ENCODE peak calls at places on chromosomes 3 and 15, in nine cellular contexts. D, S, Y, U, E, Z, V, R and F are unnamed samples.
A peak's percentile ranks its signal among the peaks of the same experiment; 100 is the strongest.

GRCh38 chr3:10602769-10603768 is 97.7 kb upstream of the ATP2B2 start:
- DNase-seq in D (no peak), S (no peak), Y (no peak), U (no peak), E (no peak), Z (no peak), V (no peak), R (no peak), F (no peak)

GRCh38 chr3:150787741-150788370 is 24.9 kb upstream of the SIAH2 start:
- DNase-seq in D (peak; percentile 69), S (peak; percentile 88), Y (peak; percentile 81), U (peak; percentile 85), E (peak; percentile 93), Z (no peak), V (peak; percentile 73), R (peak; percentile 93), F (peak; percentile 86)

GRCh38 chr3:161682715-161683114 is 186.1 kb downstream of the OTOL1 start:
- DNase-seq in D (no peak), S (no peak), Y (no peak), U (no peak), E (no peak), Z (no peak), V (no peak), R (no peak), F (no peak)

GRCh38 chr3:40120816-40121215 is 188.7 kb upstream of the EIF1B start:
- DNase-seq in D (no peak), S (no peak), Y (no peak), U (no peak), E (no peak), Z (no peak), V (no peak), R (no peak), F (peak; percentile 56)

GRCh38 chr15:63994073-63994600 is 52.1 kb downstream of the DAPK2 start:
- DNase-seq in D (no peak), S (no peak), Y (no peak), U (no peak), E (no peak), Z (no peak), V (no peak), R (no peak), F (no peak)

GRCh38 chr3:30472090-30472489 is 134.3 kb upstream of the TGFBR2 start:
- DNase-seq in D (no peak), S (no peak), Y (no peak), U (no peak), E (no peak), Z (no peak), V (no peak), R (no peak), F (no peak)

GRCh38 chr3:114686624-114687023 is 392.8 kb downstream of the TIGIT start:
- DNase-seq in D (no peak), S (no peak), Y (no peak), U (no peak), E (no peak), Z (no peak), V (no peak), R (no peak), F (no peak)

GRCh38 chr3:119664850-119665379 is 4.5 kb upstream of the POPDC2 start:
- DNase-seq in D (no peak), S (no peak), Y (no peak), U (no peak), E (no peak), Z (no peak), V (no peak), R (no peak), F (no peak)

GRCh38 chr3:65178703-65179102 is 490.9 kb upstream of the ADAMTS9 start:
- DNase-seq in D (no peak), S (no peak), Y (no peak), U (no peak), E (no peak), Z (no peak), V (no peak), R (no peak), F (peak; percentile 36)

GRCh38 chr3:105040026-105040622 is 326.6 kb upstream of the ALCAM start:
- DNase-seq in D (no peak), S (no peak), Y (no peak), U (no peak), E (no peak), Z (no peak), V (no peak), R (no peak), F (no peak)

GRCh38 chr3:32083901-32084300 is 22.5 kb upstream of the GPD1L start:
- DNase-seq in D (no peak), S (no peak), Y (no peak), U (no peak), E (no peak), Z (no peak), V (no peak), R (no peak), F (no peak)
- H3K27me3 ChIP-seq in D (no peaks in the 10 kb centered on the region), S (no peaks in the 10 kb centered on the region), Y (no peaks in the 10 kb centered on the region), U (no peaks in the 10 kb centered on the region), E (no peaks in the 10 kb centered on the region), Z (no peaks in the 10 kb centered on the region), V (no peaks in the 10 kb centered on the region), R (no peaks in the 10 kb centered on the region), F (no peaks in the 10 kb centered on the region)

GRCh38 chr3:177463863-177464262 is 266.6 kb upstream of the TBL1XR1 start:
- DNase-seq in D (no peak), S (no peak), Y (no peak), U (peak; percentile 27), E (no peak), Z (no peak), V (no peak), R (no peak), F (no peak)
- H3K4me1 ChIP-seq in D (peaks cover 13% of the 10 kb centered on the region), S (no peaks in the 10 kb centered on the region), Y (peaks cover 47% of the 10 kb centered on the region), U (peaks cover 3% of the 10 kb centered on the region), E (peaks cover 22% of the 10 kb centered on the region), Z (no peaks in the 10 kb centered on the region), V (peaks cover 2% of the 10 kb centered on the region), R (peaks cover 21% of the 10 kb centered on the region), F (no peaks in the 10 kb centered on the region)

GRCh38 chr15:91246998-91247397 is 146.9 kb downstream of the SV2B start:
- DNase-seq in D (no peak), S (no peak), Y (no peak), U (no peak), E (no peak), Z (no peak), V (no peak), R (no peak), F (no peak)
- H3K27me3 ChIP-seq in D (no peaks in the 10 kb centered on the region), S (no peaks in the 10 kb centered on the region), Y (no peaks in the 10 kb centered on the region), U (no peaks in the 10 kb centered on the region), E (peaks cover 45% of the 10 kb centered on the region), Z (peaks cover 15% of the 10 kb centered on the region), V (no peaks in the 10 kb centered on the region), R (peaks cover 7% of the 10 kb centered on the region), F (peaks cover 29% of the 10 kb centered on the region)

DNA sequence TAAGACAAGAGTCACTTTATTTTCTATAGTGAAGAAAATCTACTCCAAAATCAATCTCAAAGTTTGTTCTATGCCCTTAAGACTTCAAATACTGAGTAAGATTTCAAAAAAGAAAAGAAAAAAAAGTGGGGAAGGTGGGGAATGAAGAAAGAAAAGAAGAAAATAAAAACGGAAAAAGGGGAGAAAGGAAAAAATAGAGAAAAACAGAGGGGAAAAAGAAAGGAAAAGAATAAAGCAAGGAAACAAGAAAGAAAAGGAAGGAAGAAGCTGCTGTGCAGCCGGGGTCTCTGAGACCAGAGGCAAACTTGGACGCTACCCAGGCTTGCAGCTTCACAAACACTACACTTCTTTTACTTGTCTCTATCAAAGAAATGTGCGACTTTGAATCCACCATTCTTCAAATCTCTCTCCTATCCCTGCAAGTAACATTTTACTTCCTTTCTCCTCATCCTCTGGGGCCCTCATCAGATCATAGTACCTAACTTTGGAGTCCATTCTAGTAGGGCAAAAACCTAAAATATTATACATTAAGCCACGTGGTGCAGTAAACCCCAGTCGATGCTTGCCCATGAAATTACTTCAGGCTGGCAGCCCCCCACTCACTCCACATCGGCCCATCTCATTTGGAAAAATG is 279.8 kb downstream of the FOXP1 start:
- DNase-seq in D (no peak), S (no peak), Y (no peak), U (no peak), E (no peak), Z (no peak), V (no peak), R (no peak), F (no peak)
- H3K4me1 ChIP-seq in D (peaks cover 5% of the 10 kb centered on the region), S (no peaks in the 10 kb centered on the region), Y (peaks cover 35% of the 10 kb centered on the region), U (peaks cover under 1% of the 10 kb centered on the region), E (peaks cover 85% of the 10 kb centered on the region), Z (no peaks in the 10 kb centered on the region), V (peaks cover 4% of the 10 kb centered on the region), R (peaks cover 25% of the 10 kb centered on the region), F (peaks cover 76% of the 10 kb centered on the region)

GRCh38 chr3:4794331-4794730 is 184.9 kb upstream of the BHLHE40 start:
- DNase-seq in D (no peak), S (no peak), Y (no peak), U (no peak), E (no peak), Z (no peak), V (no peak), R (no peak), F (no peak)
- H3K27me3 ChIP-seq in D (no peaks in the 10 kb centered on the region), S (no peaks in the 10 kb centered on the region), Y (no peaks in the 10 kb centered on the region), U (no peaks in the 10 kb centered on the region), E (no peaks in the 10 kb centered on the region), Z (no peaks in the 10 kb centered on the region), V (no peaks in the 10 kb centered on the region), R (no peaks in the 10 kb centered on the region), F (no peaks in the 10 kb centered on the region)

DNA sequence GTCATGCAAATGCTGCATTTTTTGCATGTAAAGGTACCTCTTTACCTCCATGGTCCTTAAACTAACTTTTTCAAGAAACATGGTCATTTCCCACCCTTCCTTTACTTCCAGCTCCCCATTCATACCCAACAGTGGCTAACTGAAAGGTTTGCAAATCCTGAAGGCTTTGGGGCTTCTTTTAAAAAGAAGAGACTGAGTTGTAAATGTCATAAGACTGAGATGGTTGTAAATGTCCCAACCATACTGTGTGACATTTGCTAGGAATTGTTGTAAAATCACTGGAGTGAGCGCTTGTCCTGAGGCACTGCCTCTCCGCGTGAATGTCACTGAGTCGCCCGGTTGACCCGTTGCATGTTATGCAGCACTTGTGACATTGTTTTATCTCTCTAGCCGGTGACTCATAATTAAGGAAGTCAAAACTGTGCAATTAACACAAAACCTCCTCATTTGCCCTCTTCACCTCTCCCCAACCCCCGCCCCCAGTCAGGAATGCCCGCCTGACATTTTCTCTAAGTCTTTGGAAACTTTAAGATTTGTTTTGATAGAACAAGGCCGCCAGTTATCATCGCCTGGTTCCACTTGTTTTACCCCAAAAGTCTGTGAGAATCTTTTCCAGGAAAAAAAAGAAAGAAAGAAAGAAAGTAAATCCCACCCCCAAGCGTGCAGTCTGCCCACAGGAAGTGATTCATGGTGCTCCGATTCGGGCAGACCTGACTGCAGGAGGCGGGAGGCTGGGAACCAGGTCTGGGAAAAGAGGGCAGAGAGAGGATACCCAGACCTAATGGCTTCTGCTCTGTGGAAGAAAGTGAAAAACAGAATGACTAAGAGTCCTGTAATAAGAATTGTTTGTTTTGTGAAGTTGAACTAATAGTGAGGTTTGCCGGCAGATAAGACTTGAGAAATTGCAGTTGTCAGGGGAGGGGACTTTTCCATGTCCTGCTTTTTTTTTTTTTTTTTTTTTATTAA is 84.7 kb downstream of the SMAD3 start:
- DNase-seq in D (peak; percentile 45), S (no peak), Y (peak; percentile 67), U (peak; percentile 80), E (peak; percentile 43), Z (peak; percentile 98), V (peak; percentile 83), R (no peak), F (no peak)
- H3K4me1 ChIP-seq in D (peaks cover 38% of the 10 kb centered on the region), S (no peaks in the 10 kb centered on the region), Y (peaks cover 83% of the 10 kb centered on the region), U (peaks cover 26% of the 10 kb centered on the region), E (peaks cover 52% of the 10 kb centered on the region), Z (peaks cover 100% of the 10 kb centered on the region), V (peaks cover 38% of the 10 kb centered on the region), R (peaks cover 63% of the 10 kb centered on the region), F (peaks cover 47% of the 10 kb centered on the region)

GRCh38 chr3:141399979-141400971 is 32.0 kb downstream of the ZBTB38 start:
- DNase-seq in D (no peak), S (peak; percentile 57), Y (no peak), U (no peak), E (peak; percentile 64), Z (no peak), V (no peak), R (no peak), F (no peak)
- H3K27me3 ChIP-seq in D (no peaks in the 10 kb centered on the region), S (no peaks in the 10 kb centered on the region), Y (no peaks in the 10 kb centered on the region), U (peaks cover 15% of the 10 kb centered on the region), E (peaks cover 10% of the 10 kb centered on the region), Z (no peaks in the 10 kb centered on the region), V (no peaks in the 10 kb centered on the region), R (no peaks in the 10 kb centered on the region), F (no peaks in the 10 kb centered on the region)